ENCODE peak calls at places on chromosomes 4 and X, in seven cellular contexts. T is tibial artery; L is naive thymus-derived CD4-positive, alpha-beta T cell; A is progenitor cell of endocrine pancreas; Q is left cardiac atrium; X is GM12864; Y is activated CD4-positive, alpha-beta T cell treated with anti-CD3 and anti-CD28 coated beads, Interleukin-2, amount 10 ng/mL, durations not matched to agents 24 days and 14 days. V is an unnamed sample.

GRCh38 chr4:3729188-3729884 is 36.8 kb upstream of the ADRA2C start:
- DNase-seq in T (peak), L (no peak), A (no peak), Q (no peak), X (no peak), Y (no peak), V (no peak)

GRCh38 chrX:1941291-1941690 is 326.4 kb downstream of the ASMT start:
- DNase-seq in T (no peak), L (no peak), A (no peak), Q (no peak), X (no peak), Y (no peak), V (no peak)

GRCh38 chr4:83548151-83548905 is 12.4 kb downstream of the GPAT3 start:
- DNase-seq in T (peak), L (no peak), A (no peak), Q (peak), X (peak), Y (peak), V (peak)

GRCh38 chrX:38768079-38768478 is 33.2 kb upstream of the MID1IP1 start:
- DNase-seq in T (no peak), L (peak), A (no peak), Q (no peak), X (no peak), Y (peak), V (no peak)

GRCh38 chr4:177369372-177369771 is 59.7 kb downstream of the NEIL3 start:
- DNase-seq in T (no peak), L (no peak), A (no peak), Q (no peak), X (no peak), Y (no peak), V (no peak)

GRCh38 chr4:1685604-1686150 is 1.6 kb upstream of the FAM53A start:
- DNase-seq in T (no peak), L (no peak), A (no peak), Q (no peak), X (no peak), Y (no peak), V (no peak)

GRCh38 chrX:46961574-46962279 is 49.5 kb downstream of the JADE3 start:
- DNase-seq in T (no peak), L (no peak), A (no peak), Q (no peak), X (no peak), Y (no peak), V (no peak)

GRCh38 chr4:137572163-137572562 is 39.9 kb upstream of the PCDH18 start:
- DNase-seq in T (no peak), L (no peak), A (no peak), Q (no peak), X (no peak), Y (no peak), V (no peak)

GRCh38 chr4:11698846-11699590 is 270.3 kb upstream of the HS3ST1 start:
- DNase-seq in T (no peak), L (no peak), A (no peak), Q (no peak), X (no peak), Y (no peak), V (no peak)

GRCh38 chr4:54228563-54229501 is at the start of gene PDGFRA:
- DNase-seq in T (peak), L (no peak), A (no peak), Q (peak), X (no peak), Y (no peak), V (peak)

GRCh38 chr4:54487491-54487890 is 170.3 kb upstream of the KIT start:
- DNase-seq in T (no peak), L (no peak), A (no peak), Q (no peak), X (no peak), Y (no peak), V (no peak)

V was measured in lung.